ENCODE peak calls at places on chromosomes 5 and 9, in seven cellular contexts. M is epithelial cell of esophagus, L is H1, K is GM12864, W is H9, R is pancreas, N is GM13977. A is an unnamed sample.

GRCh38 chr9:129990269-129991005 is 52.6 kb downstream of the FNBP1 start:
- DNase-seq in N (no peak), L (no peak), K (no peak), R (no peak), W (no peak), M (no peak), A (no peak)

GRCh38 chr9:18393340-18394130 is 80.4 kb upstream of the ADAMTSL1 start:
- DNase-seq in N (no peak), M (peak), W (no peak), L (no peak), R (peak), K (no peak), A (no peak)

GRCh38 chr5:167777746-167778145 is 513.7 kb upstream of the WWC1 start:
- DNase-seq in R (no peak), L (no peak), W (no peak), N (no peak), M (peak), K (no peak), A (no peak)

GRCh38 chr5:170818222-170818621 is 34.7 kb downstream of the GABRP start:
- DNase-seq in L (no peak), N (no peak), W (no peak), K (no peak), M (no peak), R (no peak), A (no peak)

GRCh38 chr9:116243708-116244107 is 90.1 kb downstream of the PAPPA start:
- DNase-seq in K (no peak), L (no peak), R (no peak), N (no peak), W (no peak), M (no peak), A (no peak)

GRCh38 chr5:13957032-13957645 is 12.7 kb upstream of the DNAH5 start:
- DNase-seq in N (peak), R (no peak), M (peak), K (peak), W (no peak), L (no peak), A (peak)

GRCh38 chr5:168925160-168925559 is 346.0 kb upstream of the PANK3 start:
- DNase-seq in R (no peak), W (no peak), L (no peak), M (no peak), N (no peak), K (no peak), A (no peak)

GRCh38 chr9:125746774-125747052 is 460 bp upstream of the PBX3 start:
- DNase-seq in W (no peak), N (no peak), R (no peak), K (no peak), L (no peak), M (no peak), A (no peak)

GRCh38 chr9:86947146-86948081 is at the start of gene GAS1:
- DNase-seq in M (peak), N (peak), R (peak), K (peak), L (peak), W (peak), A (peak)

GRCh38 chr9:122261469-122261881 is 3.2 kb downstream of the RBM18 start:
- DNase-seq in L (no peak), R (peak), N (no peak), M (peak), W (no peak), K (no peak), A (no peak)

GRCh38 chr9:122262073-122262472 is 2.6 kb downstream of the RBM18 start:
- DNase-seq in K (no peak), L (no peak), N (no peak), W (no peak), M (no peak), R (no peak), A (no peak)

GRCh38 chr9:122265265-122265900 is 701 bp downstream of the MRRF start:
- DNase-seq in W (peak), R (no peak), L (no peak), M (peak), K (peak), N (peak), A (peak)

GRCh38 chr9:122263699-122264349 is 816 bp downstream of the RBM18 start:
- DNase-seq in W (no peak), N (no peak), K (no peak), M (peak), R (no peak), L (no peak), A (no peak)

DNA sequence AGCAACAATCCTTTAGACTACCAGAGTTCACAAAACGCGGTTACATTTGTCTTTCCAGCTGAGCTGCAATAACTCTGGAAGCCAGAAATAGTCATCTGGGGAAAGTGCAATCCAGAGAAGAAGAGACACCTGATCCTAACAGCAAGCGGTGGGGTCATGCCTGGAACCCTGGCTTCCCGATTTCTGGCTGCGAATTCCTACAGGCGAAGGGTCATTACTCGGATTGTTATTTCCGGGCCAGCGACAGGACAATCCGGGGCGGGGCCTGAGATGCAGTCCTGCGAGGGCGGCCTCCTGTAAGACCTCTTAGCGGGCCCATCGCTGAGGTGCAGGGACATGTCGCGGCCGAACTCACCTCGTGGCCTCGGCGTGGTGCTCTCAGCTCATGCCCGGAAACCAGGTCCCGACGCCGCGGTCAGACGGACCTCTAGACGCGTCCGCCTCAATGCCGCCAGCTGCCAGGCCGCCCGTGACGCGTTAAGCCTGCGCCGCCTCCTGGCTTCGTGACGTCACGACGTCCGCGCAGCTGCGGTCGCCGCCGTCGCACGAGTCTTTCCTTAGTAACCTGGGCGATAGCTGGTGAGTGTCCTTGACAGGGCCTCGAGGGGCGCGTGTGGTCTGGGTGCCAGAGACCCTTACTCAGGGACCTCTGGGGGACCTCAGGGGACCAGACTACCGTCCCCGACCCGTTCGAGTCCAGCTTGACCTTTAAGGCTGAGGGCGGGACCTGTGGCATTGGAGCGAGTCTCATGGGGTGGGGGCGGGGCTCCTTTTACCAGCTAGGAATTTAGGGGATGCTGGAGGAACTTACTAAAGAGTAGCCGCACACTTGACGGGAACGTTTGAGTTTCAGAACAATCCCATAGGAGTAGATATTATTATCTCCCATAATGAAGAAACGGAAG is at the start of the genes MRRF and RBM18:
- DNase-seq in W (peak), R (peak), N (peak), K (peak), L (peak), M (peak), A (peak)
- TF ChIP-seq CTCF in W (no peak), R (no peak), N (peak), K (no peak), L (no peak), M (no peak), A (no peak)

GRCh38 chr9:133375116-133375723 is 640 bp downstream of the SURF4 start:
- DNase-seq in R (peak), M (peak), W (no peak), N (peak), L (no peak), K (no peak), A (no peak)
- TF ChIP-seq CTCF in R (no peak), M (no peak), W (peak), N (peak), L (peak), K (no peak), A (no peak)

DNA sequence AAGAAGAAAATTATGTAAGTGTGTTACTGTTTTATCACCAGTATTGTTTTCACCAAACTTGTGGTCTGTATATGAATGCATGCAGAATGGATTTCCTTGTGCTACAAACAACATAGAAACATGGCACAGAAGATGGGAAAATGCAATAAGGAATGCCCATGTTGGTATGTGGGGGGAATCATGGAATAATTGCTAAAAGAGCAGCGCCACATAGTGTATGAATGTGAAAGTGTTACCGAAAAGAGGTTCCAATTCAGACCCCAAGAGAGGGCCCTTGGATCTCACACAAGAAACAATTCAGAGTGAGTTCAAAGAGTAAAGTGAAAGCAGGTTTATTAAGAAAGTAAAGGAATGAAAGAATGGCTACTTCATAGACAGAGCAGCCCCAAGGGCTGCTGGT is 26.4 kb upstream of the TYRP1 start:
- DNase-seq in N (no peak), K (no peak), W (no peak), M (no peak), L (no peak), R (no peak), A (no peak)
- TF ChIP-seq CTCF in N (peak), K (peak), W (peak), M (no peak), L (peak), R (no peak), A (peak)

GRCh38 chr5:112529525-112529924 is 110.4 kb upstream of the EPB41L4A start:
- DNase-seq in N (no peak), K (no peak), R (no peak), M (peak), L (no peak), W (no peak), A (no peak)
- TF ChIP-seq CTCF in N (peak), K (peak), R (no peak), M (peak), L (peak), W (peak), A (peak)

GRCh38 chr5:16345454-16345853 is 120.1 kb downstream of the ZNF622 start:
- DNase-seq in N (no peak), R (no peak), K (no peak), M (peak), L (no peak), W (no peak), A (no peak)
- TF ChIP-seq CTCF in N (no peak), R (peak), K (peak), M (peak), L (peak), W (peak), A (no peak)

GRCh38 chr5:31237159-31237558 is 43.7 kb downstream of the CDH6 start:
- DNase-seq in N (no peak), R (no peak), K (no peak), W (no peak), M (peak), L (no peak), A (no peak)
- TF ChIP-seq CTCF in N (peak), R (no peak), K (no peak), W (peak), M (peak), L (peak), A (no peak)

GRCh38 chr9:131839281-131840084 is 99.6 kb upstream of the RAPGEF1 start:
- DNase-seq in W (no peak), N (no peak), L (no peak), K (no peak), R (no peak), M (peak), A (no peak)
- TF ChIP-seq CTCF in W (no peak), N (no peak), L (no peak), K (no peak), R (no peak), M (no peak), A (no peak)

A was measured in nephron progenitor cell.